ENCODE peak calls at places on chromosomes 13 and 19, in five cellular contexts. S, V, C, D and F are unnamed samples. For H3K4me1, the result is how much of the 10 kb centered on the place peaks cover.

GRCh38 chr19:54257116-54257480 is at the start of gene LILRB5:
- DNase-seq in S (no peak), V (no peak), C (no peak), D (no peak), F (no peak)

GRCh38 chr19:4391701-4392543 is 8.4 kb downstream of the SH3GL1 start:
- DNase-seq in S (peak), V (no peak), C (peak), D (no peak), F (no peak)

GRCh38 chr13:26058704-26059103 is 6.9 kb upstream of the SHISA2 start:
- DNase-seq in S (no peak), V (no peak), C (no peak), D (no peak), F (no peak)

GRCh38 chr19:31656507-31656906 is 307.3 kb upstream of the TSHZ3 start:
- DNase-seq in S (no peak), V (no peak), C (no peak), D (no peak), F (no peak)

GRCh38 chr19:12703056-12703455 is 6.6 kb upstream of the FBXW9 start:
- DNase-seq in S (no peak), V (peak), C (peak), D (no peak), F (peak)

GRCh38 chr19:6216996-6217751 is 62.6 kb downstream of the MLLT1 start:
- DNase-seq in S (no peak), V (no peak), C (peak), D (peak), F (peak)

GRCh38 chr13:28718186-28718537 is 608 bp downstream of the SLC46A3 start:
- DNase-seq in S (no peak), V (no peak), C (peak), D (no peak), F (no peak)

GRCh38 chr19:4369109-4369887 is 25.9 kb downstream of the MPND start:
- DNase-seq in S (peak), V (no peak), C (no peak), D (peak), F (no peak)

GRCh38 chr13:27636624-27637288 is 15.1 kb downstream of the POLR1D start:
- DNase-seq in S (peak), V (no peak), C (peak), D (no peak), F (no peak)

GRCh38 chr13:49421391-49421790 is 22.5 kb downstream of the CAB39L start:
- DNase-seq in S (peak), V (peak), C (no peak), D (no peak), F (no peak)

GRCh38 chr19:38650180-38650775 is 2.8 kb downstream of the ACTN4 start:
- DNase-seq in S (no peak), V (peak), C (no peak), D (no peak), F (no peak)

GRCh38 chr19:14383556-14383897 is 2.3 kb downstream of the ADGRE5 start:
- DNase-seq in S (no peak), V (no peak), C (peak), D (no peak), F (no peak)

GRCh38 chr13:77599351-77599750 is 63.8 kb downstream of the SCEL start:
- DNase-seq in S (no peak), V (no peak), C (no peak), D (no peak), F (peak)

GRCh38 chr19:41933693-41934426 is 5.6 kb upstream of the ERFL start:
- DNase-seq in S (no peak), V (peak), C (no peak), D (no peak), F (no peak)

GRCh38 chr19:46347572-46347883 is 641 bp downstream of the PPP5C start:
- DNase-seq in S (no peak), V (no peak), C (no peak), D (no peak), F (no peak)
- H3K4me1 ChIP-seq in S (under half), V (under half), C (under half), D (under half), F (under half)

GRCh38 chr13:46617382-46617781 is 64.4 kb downstream of the LRCH1 start:
- DNase-seq in S (no peak), V (no peak), C (peak), D (no peak), F (no peak)
- H3K4me1 ChIP-seq in S (under half), V (half or more), C (under half), D (under half), F (under half)

DNA sequence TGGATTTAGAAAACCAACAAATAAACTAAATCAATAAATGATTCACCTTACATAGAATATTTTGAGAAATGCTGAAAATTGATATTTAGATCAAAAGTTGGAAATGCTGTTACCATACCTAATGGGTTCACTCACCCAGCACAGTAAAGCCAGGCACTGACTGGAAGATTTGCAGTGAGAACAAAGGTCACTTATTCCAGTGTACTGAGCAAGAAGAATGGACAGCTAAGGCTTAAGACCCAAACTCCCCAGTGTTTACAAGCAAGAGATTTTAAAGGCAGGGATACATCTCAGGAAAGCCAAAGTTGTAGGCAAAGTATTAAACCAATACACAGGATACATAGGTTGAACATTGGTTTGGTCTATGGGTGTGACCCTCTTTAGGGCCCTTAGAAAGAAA is 523.9 kb upstream of the PCDH9 start:
- DNase-seq in S (no peak), V (no peak), C (no peak), D (no peak), F (no peak)
- H3K4me1 ChIP-seq in S (under half), V (under half), C (under half), D (under half), F (under half)

GRCh38 chr19:2035590-2035991 is 15.5 kb downstream of the MKNK2 start:
- DNase-seq in S (no peak), V (no peak), C (no peak), D (no peak), F (peak)

GRCh38 chr19:2034729-2035589 is 16.1 kb downstream of the MKNK2 start:
- DNase-seq in S (peak), V (peak), C (peak), D (peak), F (peak)

GRCh38 chr19:2033825-2034159 is 17.3 kb downstream of the MKNK2 start:
- DNase-seq in S (no peak), V (no peak), C (no peak), D (no peak), F (no peak)

GRCh38 chr19:2033115-2033824 is 17.8 kb upstream of the BTBD2 start:
- DNase-seq in S (no peak), V (no peak), C (no peak), D (no peak), F (no peak)

DNA sequence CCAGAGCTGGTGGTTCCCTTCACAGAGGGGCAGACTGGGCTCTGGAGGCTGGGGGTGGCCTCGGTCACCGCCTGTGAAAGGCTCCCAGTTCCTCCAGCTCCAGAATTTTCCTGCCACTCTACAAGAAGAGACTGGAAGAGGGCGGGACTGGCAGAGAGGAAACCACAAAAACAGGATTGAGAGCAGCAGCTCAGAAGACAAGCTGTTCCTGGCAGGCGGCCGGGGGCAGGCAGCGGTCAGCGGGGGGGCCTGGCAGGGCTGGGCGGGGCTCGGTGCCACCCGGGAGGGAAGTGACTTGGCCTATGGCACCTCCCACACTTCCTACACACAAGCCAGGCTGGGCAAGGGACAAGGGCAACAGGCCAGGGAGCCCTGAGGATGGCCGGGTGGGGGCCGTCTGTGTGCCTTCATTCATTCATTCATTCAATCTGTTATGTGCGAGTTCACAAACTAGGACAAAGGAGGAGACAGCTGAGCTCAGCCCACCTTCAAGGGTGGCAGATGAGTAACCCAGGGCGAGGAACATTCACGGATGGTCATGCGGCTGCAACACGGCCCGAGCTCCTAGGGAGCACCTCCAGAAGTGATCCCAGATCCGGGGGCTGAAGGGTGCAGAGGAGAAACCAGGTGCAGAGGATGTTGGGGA is 16.9 kb upstream of the BTBD2 start:
- DNase-seq in S (peak), V (peak), C (peak), D (peak), F (no peak)
- H3K4me1 ChIP-seq in S (under half), V (under half), C (under half), D (under half), F (under half)

DNA sequence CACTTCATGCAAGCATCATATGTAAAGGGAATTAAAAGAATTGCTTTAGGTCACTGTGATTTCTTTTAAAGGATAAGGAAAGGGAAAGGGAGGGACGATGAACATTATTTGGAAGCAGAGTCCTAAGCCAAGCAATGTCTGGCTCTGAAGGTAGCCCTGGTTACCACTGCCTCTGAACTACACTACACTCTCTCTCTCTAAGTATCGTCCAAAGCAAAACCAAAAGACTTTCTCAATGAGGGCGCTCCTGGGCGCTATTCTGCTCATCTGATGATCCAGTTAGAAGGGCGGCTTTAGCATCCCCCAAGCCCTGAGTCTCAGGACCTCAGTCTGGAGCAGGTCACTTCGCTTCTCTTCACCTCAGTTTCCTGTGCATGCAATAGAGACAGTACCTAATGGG is 26.2 kb downstream of the FOXO1 start:
- DNase-seq in S (no peak), V (no peak), C (no peak), D (no peak), F (no peak)
- H3K4me1 ChIP-seq in S (under half), V (under half), C (under half), D (under half), F (under half)

GRCh38 chr19:44738603-44739585 is 9.6 kb upstream of the BCL3 start:
- DNase-seq in S (no peak), V (peak), C (no peak), D (peak), F (no peak)

GRCh38 chr19:44738161-44738535 is 10.4 kb upstream of the BCL3 start:
- DNase-seq in S (no peak), V (peak), C (no peak), D (no peak), F (no peak)

GRCh38 chr19:44740351-44740824 is 8.1 kb upstream of the BCL3 start:
- DNase-seq in S (no peak), V (peak), C (no peak), D (no peak), F (no peak)

GRCh38 chr19:44735011-44735410 is 13.5 kb upstream of the BCL3 start:
- DNase-seq in S (peak), V (peak), C (no peak), D (no peak), F (no peak)

DNA sequence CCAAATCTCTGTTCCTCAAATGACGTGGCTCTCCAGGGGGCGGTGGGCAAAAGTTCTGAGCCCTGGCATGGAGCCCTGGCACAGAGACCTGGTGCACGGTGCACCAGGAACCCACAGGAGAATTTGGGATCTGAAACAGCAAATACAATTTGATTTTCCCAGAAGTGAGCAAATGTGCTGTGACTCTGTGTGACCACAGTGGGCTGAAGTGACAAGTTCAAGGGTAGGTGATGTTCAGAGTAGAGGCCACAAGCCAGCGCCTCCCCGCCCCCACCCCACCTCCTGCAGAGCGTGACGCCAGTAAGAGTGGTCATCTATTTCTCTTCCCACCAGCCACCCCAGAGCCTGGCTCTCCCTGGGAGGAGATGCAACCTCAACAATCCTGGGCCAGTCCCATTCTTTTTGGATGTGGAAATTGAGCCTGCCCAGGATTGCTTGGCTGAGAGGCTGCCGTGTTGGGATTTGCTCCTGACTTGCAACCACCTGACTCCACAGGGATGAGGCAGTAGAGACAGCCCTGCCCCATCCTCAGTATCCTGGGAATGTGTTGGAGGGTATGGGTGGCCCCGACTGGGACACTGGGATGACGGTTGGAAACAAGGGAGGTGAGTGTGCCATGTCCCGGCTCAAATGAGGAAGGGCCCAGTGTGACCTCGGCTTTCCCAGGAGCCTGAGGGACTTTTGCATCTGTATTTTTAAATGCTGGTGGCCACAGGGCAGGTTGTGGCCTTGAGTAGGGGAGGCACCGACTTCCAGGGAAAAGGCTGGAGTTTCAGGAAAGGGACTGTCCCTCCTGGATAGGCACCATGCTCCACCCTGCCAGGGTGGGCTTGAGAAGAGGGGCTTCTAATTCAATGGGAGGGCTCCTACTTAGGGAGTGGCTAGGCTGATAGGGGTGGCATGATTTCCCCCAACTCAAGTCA is 11.0 kb upstream of the BCL3 start:
- DNase-seq in S (no peak), V (peak), C (peak), D (no peak), F (no peak)
- H3K4me1 ChIP-seq in S (under half), V (half or more), C (under half), D (under half), F (under half)

DNA sequence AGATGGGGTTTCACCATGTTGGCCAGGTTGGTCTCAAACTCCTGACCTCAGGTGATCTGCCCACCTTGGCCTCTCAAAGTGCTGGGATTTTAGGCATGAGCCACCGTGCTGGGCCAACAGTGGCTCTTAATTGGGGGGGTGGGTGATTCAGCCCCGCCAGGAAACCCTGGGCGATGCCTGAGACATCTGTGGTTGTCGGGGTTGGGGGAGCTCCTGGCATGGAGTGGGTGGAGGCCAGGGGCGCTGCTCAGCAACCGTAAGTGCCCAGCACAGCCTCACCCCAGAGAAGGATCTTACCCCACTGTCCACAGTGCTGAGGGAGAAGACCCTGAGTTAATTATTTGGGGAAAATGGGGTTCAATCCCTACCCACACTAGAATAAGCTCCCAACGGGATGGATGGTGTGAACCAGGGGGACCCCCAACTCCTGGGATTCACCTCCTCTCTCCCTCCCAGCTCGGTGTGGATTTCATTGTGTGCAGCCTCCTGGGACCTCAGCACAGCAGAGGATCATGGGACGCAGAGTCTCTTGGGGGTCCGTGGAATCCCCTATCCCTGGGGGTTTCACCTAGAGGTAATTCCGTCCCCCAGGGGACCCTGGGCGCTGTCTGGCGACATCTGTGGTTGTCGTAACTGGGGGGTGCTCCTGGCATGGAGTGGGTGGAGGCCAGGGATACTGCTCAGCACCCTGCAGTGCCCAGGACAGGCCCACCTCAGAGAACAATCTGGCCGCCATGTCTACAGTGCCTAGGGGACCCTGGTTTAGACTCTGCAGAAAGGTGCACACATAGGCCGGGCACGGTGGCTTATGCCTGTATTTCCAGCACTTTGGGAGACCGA is 68.9 kb downstream of the GADD45B start:
- DNase-seq in S (no peak), V (no peak), C (no peak), D (peak), F (no peak)
- H3K4me1 ChIP-seq in S (under half), V (half or more), C (under half), D (under half), F (under half)

GRCh38 chr19:40801449-40802299 is 2.7 kb downstream of the EGLN2 start:
- DNase-seq in S (no peak), V (no peak), C (no peak), D (peak), F (no peak)

GRCh38 chr19:40799558-40800338 is 757 bp downstream of the EGLN2 start:
- DNase-seq in S (no peak), V (no peak), C (no peak), D (peak), F (peak)

GRCh38 chr19:40800997-40801377 is 2.0 kb downstream of the EGLN2 start:
- DNase-seq in S (no peak), V (no peak), C (no peak), D (no peak), F (no peak)

GRCh38 chr19:40798997-40799557 is at the start of gene EGLN2:
- DNase-seq in S (no peak), V (no peak), C (no peak), D (no peak), F (no peak)

GRCh38 chr19:40800339-40800996 is 1.5 kb downstream of the EGLN2 start:
- DNase-seq in S (no peak), V (no peak), C (no peak), D (no peak), F (no peak)
- H3K4me1 ChIP-seq in S (under half), V (half or more), C (under half), D (half or more), F (under half)